ENCODE peak calls at places on chromosomes 6 and 20, in five cellular contexts. O, L, N, U and M are unnamed samples.
A peak's percentile ranks its signal among the peaks of the same experiment; 100 is the strongest.

GRCh38 chr20:35908007-35908406 is 46.3 kb downstream of the SCAND1 start:
- DNase-seq in U (no peak), L (no peak), N (no peak), O (no peak), M (no peak)

GRCh38 chr20:11626551-11626950 is 291.1 kb upstream of the BTBD3 start:
- DNase-seq in N (no peak), U (no peak), L (no peak), O (no peak), M (no peak)

GRCh38 chr6:4957521-4958231 is 46.2 kb downstream of the RPP40 start:
- DNase-seq in N (no peak), O (no peak), U (no peak), L (no peak), M (no peak)

GRCh38 chr6:45421700-45422540 is 44.2 kb upstream of the SUPT3H start:
- DNase-seq in U (peak; percentile 31), N (peak; percentile 63), O (peak; percentile 81), L (peak; percentile 44), M (peak; percentile 20)

GRCh38 chr6:2765896-2766766 is 938 bp downstream of the WRNIP1 start:
- DNase-seq in U (no peak), O (peak; percentile 56), N (no peak), L (peak; percentile 28), M (no peak)

GRCh38 chr20:38085031-38085430 is 51.5 kb downstream of the RPRD1B start:
- DNase-seq in O (no peak), L (no peak), N (no peak), U (no peak), M (no peak)

GRCh38 chr20:52972190-52972937 is at the start of gene TSHZ2:
- DNase-seq in O (peak; percentile 72), U (no peak), N (peak; percentile 23), L (peak; percentile 64), M (peak; percentile 47)

GRCh38 chr20:54218470-54218869 is 10.6 kb downstream of the PFDN4 start:
- DNase-seq in O (no peak), U (no peak), N (no peak), L (no peak), M (no peak)